ENCODE peak calls at places on chromosomes 12 and 14, in four cellular contexts. Q is Peyer's patch, U is heart left ventricle, O is cardiac muscle cell. A is an unnamed sample. For H3K27me3, the result is how much of the 10 kb centered on the place peaks cover.

GRCh38 chr14:99531221-99532096 is 50.2 kb downstream of the CCNK start:
- DNase-seq in Q (no peak), U (no peak), O (no peak), A (peak)

GRCh38 chr12:75317784-75318183 is 12.3 kb downstream of the CAPS2 start:
- DNase-seq in Q (no peak), U (no peak), O (no peak), A (no peak)

GRCh38 chr14:24232645-24233537 is at the start of gene GMPR2:
- DNase-seq in Q (no peak), U (no peak), O (no peak), A (no peak)

GRCh38 chr14:39169541-39169900 is 612 bp downstream of the TRAPPC6B start:
- DNase-seq in Q (no peak), U (no peak), O (no peak), A (no peak)

GRCh38 chr12:95687937-95688336 is 102.6 kb downstream of the NTN4 start:
- DNase-seq in Q (no peak), U (no peak), O (no peak), A (no peak)

GRCh38 chr12:108117163-108117849 is 11.8 kb upstream of the WSCD2 start:
- DNase-seq in Q (no peak), U (no peak), O (no peak), A (peak)

GRCh38 chr14:21997300-21997699 is 323.7 kb upstream of the OR4E1 start:
- DNase-seq in Q (peak), U (no peak), O (peak), A (peak)

GRCh38 chr12:51441583-51441982 is 17.0 kb downstream of the SLC4A8 start:
- DNase-seq in Q (no peak), U (no peak), O (no peak), A (no peak)

GRCh38 chr12:107684029-107684790 is 1.4 kb upstream of the PWP1 start:
- DNase-seq in Q (no peak), U (no peak), O (no peak), A (no peak)

GRCh38 chr12:77190022-77190421 is 124.7 kb upstream of the E2F7 start:
- DNase-seq in Q (no peak), U (no peak), O (no peak), A (peak)

GRCh38 chr12:55933158-55933798 is 2.3 kb downstream of the DGKA start:
- DNase-seq in Q (peak), U (no peak), O (no peak), A (no peak)

GRCh38 chr14:96916751-96917150 is 119.6 kb downstream of the VRK1 start:
- DNase-seq in Q (no peak), U (no peak), O (no peak), A (no peak)

GRCh38 chr14:104378636-104379225 is 200.8 kb upstream of the C14orf180 start:
- DNase-seq in Q (no peak), U (peak), O (no peak), A (no peak)

GRCh38 chr12:21566223-21566906 is 38.3 kb downstream of the GYS2 start:
- DNase-seq in Q (no peak), U (no peak), O (no peak), A (no peak)

GRCh38 chr14:72104011-72104613 is 171.9 kb downstream of the RGS6 start:
- DNase-seq in Q (no peak), U (no peak), O (peak), A (peak)

GRCh38 chr14:103286968-103287850 is 46.8 kb upstream of the EIF5 start:
- DNase-seq in Q (peak), U (no peak), O (no peak), A (no peak)

GRCh38 chr12:123546281-123546680 is 12.8 kb upstream of the RILPL1 start:
- DNase-seq in Q (no peak), U (no peak), O (no peak), A (no peak)

DNA sequence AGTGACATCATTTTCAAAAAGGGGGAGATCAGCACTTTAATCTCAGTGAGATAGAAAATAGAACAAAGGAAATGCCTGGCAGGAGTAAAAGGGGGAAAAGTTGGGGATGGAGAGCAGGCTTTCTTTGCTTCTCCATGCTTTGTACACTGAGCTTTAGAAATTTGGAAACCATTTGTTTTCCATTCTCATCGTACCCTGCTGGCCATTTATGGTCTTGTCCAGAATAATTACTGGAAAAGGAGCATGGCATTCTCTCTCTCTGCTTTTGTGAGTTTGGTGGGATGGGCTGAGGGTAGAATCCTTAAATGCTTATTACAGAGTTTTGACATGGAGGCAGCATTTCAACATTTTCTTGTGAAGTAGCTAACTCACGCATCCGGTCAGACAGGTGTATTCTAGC is 104.4 kb upstream of the FLRT2 start:
- DNase-seq in Q (no peak), U (no peak), O (no peak), A (no peak)
- TF ChIP-seq CTCF in Q (no peak), U (no peak), O (no peak), A (no peak)

GRCh38 chr12:16606117-16606200 is at the start of gene LMO3:
- DNase-seq in Q (no peak), U (no peak), O (no peak), A (no peak)

GRCh38 chr12:16604853-16605252 is 1.1 kb downstream of the LMO3 start:
- DNase-seq in Q (no peak), U (no peak), O (peak), A (peak)

GRCh38 chr12:16606936-16607335 is 974 bp upstream of the LMO3 start:
- DNase-seq in Q (no peak), U (no peak), O (peak), A (peak)

GRCh38 chr12:16606201-16606849 is 363 bp upstream of the LMO3 start:
- DNase-seq in Q (no peak), U (peak), O (peak), A (peak)

GRCh38 chr12:16605666-16606116 is 271 bp downstream of the LMO3 start:
- DNase-seq in Q (no peak), U (no peak), O (peak), A (peak)
- H3K27me3 ChIP-seq in Q (under half), U (under half), O (under half), A (under half)

GRCh38 chr12:120472521-120472920 is 3.0 kb upstream of the SRSF9 start:
- DNase-seq in Q (no peak), U (no peak), O (no peak), A (no peak)
- H3K4me3 ChIP-seq in Q (no peak), U (no peak), O (no peak), A (no peak)

GRCh38 chr12:13976880-13977279 is 4.5 kb downstream of the GRIN2B start:
- DNase-seq in Q (no peak), U (no peak), O (no peak), A (no peak)

GRCh38 chr12:13986031-13986430 is 4.6 kb upstream of the GRIN2B start:
- DNase-seq in Q (no peak), U (no peak), O (no peak), A (no peak)

GRCh38 chr12:13981296-13981962 is at the start of gene GRIN2B:
- DNase-seq in Q (no peak), U (no peak), O (peak), A (no peak)

GRCh38 chr12:13980548-13981295 is 680 bp downstream of the GRIN2B start:
- DNase-seq in Q (no peak), U (no peak), O (peak), A (no peak)

GRCh38 chr12:13982010-13982409 is 608 bp upstream of the GRIN2B start:
- DNase-seq in Q (no peak), U (no peak), O (peak), A (peak)
- TF ChIP-seq CTCF in Q (no peak), U (no peak), O (peak), A (peak)

GRCh38 chr14:65620195-65620594 is 207.7 kb downstream of the FUT8 start:
- DNase-seq in Q (no peak), U (no peak), O (no peak), A (no peak)
- H3K27me3 ChIP-seq in Q (under half), U (under half), O (under half), A (under half)

GRCh38 chr12:47316609-47317049 is 236.9 kb upstream of the AMIGO2 start:
- DNase-seq in Q (no peak), U (no peak), O (no peak), A (no peak)

GRCh38 chr12:47311514-47311913 is 231.8 kb upstream of the AMIGO2 start:
- DNase-seq in Q (no peak), U (no peak), O (no peak), A (no peak)

GRCh38 chr12:47311011-47311410 is 231.3 kb upstream of the AMIGO2 start:
- DNase-seq in Q (no peak), U (no peak), O (no peak), A (no peak)

GRCh38 chr12:47312147-47312546 is 232.4 kb upstream of the AMIGO2 start:
- DNase-seq in Q (no peak), U (no peak), O (no peak), A (no peak)

GRCh38 chr12:47312794-47313426 is 233.2 kb upstream of the AMIGO2 start:
- DNase-seq in Q (peak), U (no peak), O (no peak), A (no peak)
- H3K4me3 ChIP-seq in Q (no peak), U (no peak), O (no peak), A (no peak)